ENCODE peak calls at places on chromosomes 12 and 14, in eight cellular contexts. C, K, V, A, R, Q, F and T are unnamed samples.

GRCh38 chr12:25186788-25187397 is 8.1 kb downstream of the DNAI7 start:
- DNase-seq in K (no peak), F (peak; percentile 8), A (no peak), V (no peak), R (no peak), C (no peak), Q (no peak), T (no peak)

GRCh38 chr14:26163761-26164160 is 434.1 kb downstream of the NOVA1 start:
- DNase-seq in F (peak; percentile 20), V (peak; percentile 6), C (no peak), Q (no peak), R (no peak), K (no peak), A (no peak), T (no peak)

GRCh38 chr14:99749763-99750715 is 43.2 kb upstream of the EML1 start:
- DNase-seq in F (no peak), R (no peak), K (no peak), A (no peak), C (peak; percentile 61), V (no peak), Q (no peak), T (no peak)

GRCh38 chr14:88005978-88006851 is 1.3 kb downstream of the GPR65 start:
- DNase-seq in F (no peak), V (no peak), Q (no peak), C (no peak), K (no peak), R (no peak), A (peak; percentile 75), T (no peak)

GRCh38 chr12:128810182-128811127 is 13.3 kb downstream of the SLC15A4 start:
- DNase-seq in R (no peak), A (peak; percentile 76), Q (no peak), F (no peak), V (no peak), K (no peak), C (peak; percentile 85), T (no peak)

GRCh38 chr12:27217590-27217989 is 26.5 kb upstream of the STK38L start:
- DNase-seq in R (no peak), Q (no peak), A (no peak), K (no peak), C (no peak), F (no peak), V (no peak), T (no peak)

GRCh38 chr12:109682708-109683060 is 30.9 kb upstream of the FAM222A start:
- DNase-seq in V (no peak), R (no peak), C (no peak), F (no peak), A (no peak), K (no peak), Q (no peak), T (no peak)

GRCh38 chr14:23089498-23090253 is 5.3 kb downstream of the ACIN1 start:
- DNase-seq in F (no peak), K (no peak), V (no peak), C (no peak), A (no peak), R (no peak), Q (no peak), T (no peak)

GRCh38 chr12:68767191-68767590 is 21.2 kb downstream of the SLC35E3 start:
- DNase-seq in R (no peak), C (no peak), F (no peak), Q (no peak), A (no peak), V (no peak), K (no peak), T (no peak)

GRCh38 chr12:74689071-74689655 is 151.5 kb downstream of the ATXN7L3B start:
- DNase-seq in V (peak; percentile 2), Q (no peak), K (no peak), R (no peak), F (peak; percentile 69), A (peak; percentile 7), C (no peak), T (no peak)

GRCh38 chr12:48300774-48301173 is 49.9 kb downstream of the ZNF641 start:
- DNase-seq in K (no peak), F (no peak), C (no peak), Q (no peak), A (no peak), V (no peak), R (no peak), T (no peak)

GRCh38 chr12:1634590-1635191 is 5.7 kb downstream of the WNT5B start:
- DNase-seq in V (peak; percentile 86), Q (peak; percentile 33), K (peak; percentile 68), R (peak; percentile 77), F (peak; percentile 69), A (no peak), C (peak; percentile 84), T (peak; percentile 85)

GRCh38 chr14:35044939-35045797 is 904 bp upstream of the FAM177A1 start:
- DNase-seq in K (no peak), R (no peak), F (peak; percentile 62), C (no peak), V (no peak), A (no peak), Q (no peak), T (no peak)

GRCh38 chr14:100841445-100842403 is 15.8 kb downstream of the MEG3 start:
- DNase-seq in A (no peak), F (no peak), K (no peak), R (no peak), V (no peak), C (no peak), Q (no peak), T (no peak)

GRCh38 chr12:3302406-3303041 is 188.5 kb upstream of the PRMT8 start:
- DNase-seq in A (no peak), C (no peak), R (no peak), Q (no peak), V (no peak), K (no peak), F (no peak), T (no peak)

GRCh38 chr12:3300833-3301401 is 190.1 kb upstream of the PRMT8 start:
- DNase-seq in K (no peak), R (no peak), A (no peak), Q (no peak), F (no peak), C (no peak), V (no peak), T (no peak)

GRCh38 chr12:3303410-3304136 is 187.4 kb upstream of the PRMT8 start:
- DNase-seq in A (no peak), K (no peak), R (no peak), Q (no peak), V (peak; percentile 86), F (no peak), C (no peak), T (no peak)

GRCh38 chr12:3298603-3299002 is 192.4 kb upstream of the PRMT8 start:
- DNase-seq in V (no peak), C (no peak), F (no peak), K (no peak), A (no peak), R (no peak), Q (no peak), T (no peak)

DNA sequence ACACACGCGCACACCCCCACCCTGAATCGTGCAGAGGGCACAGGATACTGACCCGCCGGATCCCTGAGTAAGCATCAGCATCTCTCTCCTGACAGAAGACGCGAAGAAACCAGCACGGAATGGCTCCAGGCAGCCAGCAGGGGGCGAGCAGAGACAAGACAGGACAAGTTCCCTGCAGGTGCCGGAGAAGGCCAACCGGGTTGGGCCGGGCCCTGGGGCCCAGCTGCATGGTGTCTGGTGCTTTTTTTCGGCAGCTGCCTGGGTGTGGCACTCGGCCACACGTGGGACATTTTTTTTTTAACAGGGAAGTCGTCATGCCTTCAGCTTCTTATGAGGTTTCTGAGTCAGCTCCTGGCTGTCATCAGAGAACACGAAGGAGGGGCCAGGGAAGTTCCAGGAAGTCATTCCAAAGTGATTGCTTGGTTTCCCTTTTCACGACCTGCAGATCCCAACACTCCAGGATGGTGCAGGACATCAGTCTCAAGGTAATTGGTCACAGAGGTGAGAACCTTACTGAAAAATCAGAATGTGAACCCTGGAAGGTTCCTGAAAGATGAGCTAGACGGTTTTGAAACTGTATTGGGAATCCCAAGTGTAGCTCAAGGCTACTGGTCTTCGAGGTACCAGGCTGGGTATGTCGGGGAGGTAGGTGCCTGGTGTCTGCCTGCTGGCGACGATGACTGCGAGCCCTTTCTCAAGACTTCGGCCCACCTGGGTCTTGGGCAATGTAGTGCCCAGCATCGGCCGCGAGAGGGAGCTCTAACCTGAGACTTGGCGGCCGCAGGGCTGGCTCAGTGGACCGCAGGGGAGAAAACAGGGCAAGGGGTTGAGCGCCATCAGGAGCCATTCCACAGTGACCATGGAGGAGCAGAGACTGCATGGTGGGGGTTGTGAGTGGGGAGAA is 190.8 kb upstream of the PRMT8 start:
- DNase-seq in F (peak; percentile 96), K (peak; percentile 88), Q (peak; percentile 51), A (peak; percentile 79), V (peak; percentile 94), C (peak; percentile 93), R (peak; percentile 93), T (peak; percentile 92)
- H3K4me3 ChIP-seq in F (no peak overlapping the region), K (no peak overlapping the region), Q (peak overlapping the region; percentile 65), A (no peak overlapping the region), V (no peak overlapping the region), C (no peak overlapping the region), R (no peak overlapping the region), T (peak overlapping the region; percentile 2)

DNA sequence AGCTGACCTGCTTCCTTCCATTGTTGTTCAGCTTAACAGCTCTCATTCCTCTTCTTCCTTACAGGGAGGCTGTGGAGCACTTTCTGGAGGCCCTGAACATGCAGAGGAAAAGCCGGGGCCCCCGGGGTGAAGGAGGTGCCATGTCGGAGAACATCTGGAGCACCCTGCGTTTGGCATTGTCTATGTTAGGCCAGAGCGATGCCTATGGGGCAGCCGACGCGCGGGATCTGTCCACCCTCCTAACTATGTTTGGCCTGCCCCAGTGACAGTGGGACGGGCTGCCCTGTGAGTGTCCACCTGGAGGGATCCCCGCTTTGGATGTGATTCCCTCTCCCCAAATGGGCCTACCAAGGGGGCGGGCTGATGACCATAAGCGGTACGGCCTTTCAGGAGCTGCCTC is 20.5 kb downstream of the PEX5 start:
- DNase-seq in F (no peak), V (no peak), R (no peak), Q (no peak), A (no peak), C (no peak), K (no peak), T (no peak)
- H3K36me3 ChIP-seq in F (peaks cover 39% of the 10 kb centered on the region), V (peaks cover 37% of the 10 kb centered on the region), R (no peaks in the 10 kb centered on the region), Q (peaks cover 44% of the 10 kb centered on the region), A (peaks cover 19% of the 10 kb centered on the region), C (peaks cover 71% of the 10 kb centered on the region), K (no peaks in the 10 kb centered on the region), T (no peaks in the 10 kb centered on the region)

GRCh38 chr14:106317593-106317992 is 791.2 kb downstream of the TMEM121 start:
- DNase-seq in K (no peak), V (no peak), F (no peak), C (no peak), A (no peak), Q (no peak), R (no peak), T (no peak)

GRCh38 chr14:106318700-106319099 is 792.3 kb downstream of the TMEM121 start:
- DNase-seq in Q (no peak), C (no peak), F (no peak), V (no peak), R (no peak), K (no peak), A (peak; percentile 34), T (peak; percentile 27)
- H3K4me3 ChIP-seq in Q (no peak overlapping the region), C (no peak overlapping the region), F (no peak overlapping the region), V (no peak overlapping the region), R (no peak overlapping the region), K (no peak overlapping the region), A (no peak overlapping the region), T (no peak overlapping the region)

DNA sequence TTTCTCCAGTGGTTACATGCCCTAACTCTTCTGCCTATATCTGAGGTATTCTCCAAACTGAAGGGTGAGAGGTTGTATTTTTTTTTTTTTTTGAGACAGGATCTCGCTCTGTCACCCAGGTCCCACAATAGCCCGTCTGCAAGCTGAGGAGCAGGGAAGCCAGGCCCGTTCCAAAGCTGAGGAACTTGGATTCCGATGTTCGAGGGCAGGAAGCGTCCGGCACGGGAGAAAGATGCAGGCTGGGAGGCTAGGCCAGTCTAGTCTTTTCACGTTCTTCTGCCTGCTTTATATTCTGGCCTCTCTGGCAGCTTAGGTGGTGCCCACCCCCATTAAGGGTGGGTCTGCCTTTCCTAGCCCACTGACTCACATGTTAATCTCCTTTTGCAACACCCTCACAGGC is 67.0 kb upstream of the DYNC1H1 start:
- DNase-seq in V (no peak), A (no peak), R (no peak), F (no peak), Q (no peak), K (no peak), C (no peak), T (no peak)
- H3K36me3 ChIP-seq in V (peaks cover 12% of the 10 kb centered on the region), A (peaks cover 15% of the 10 kb centered on the region), R (no peaks in the 10 kb centered on the region), F (peaks cover 51% of the 10 kb centered on the region), Q (peaks cover 51% of the 10 kb centered on the region), K (no peaks in the 10 kb centered on the region), C (peaks cover 100% of the 10 kb centered on the region), T (peaks cover 5% of the 10 kb centered on the region)